ENCODE peak calls at places on chromosomes 1 and 21, in seven cellular contexts. L is GM12892, K is K562, Y is HepG2, E is GM12878, H is SK-N-SH, W is H1. G is an unnamed sample.

GRCh38 chr1:110034451-110035235 is at the start of gene STRIP1:
- DNase-seq in L (peak; percentile 72), K (peak; percentile 94), Y (peak; percentile 95), E (peak; percentile 93), H (peak; percentile 91), W (peak; percentile 80), G (peak; percentile 74)

GRCh38 chr1:183841950-183842816 is 37.3 kb downstream of the RGL1 start:
- DNase-seq in L (peak; percentile 27), K (no peak), Y (peak; percentile 88), E (peak; percentile 85), H (peak; percentile 43), W (no peak), G (no peak)

GRCh38 chr1:150881331-150882070 is 5.1 kb upstream of the ARNT start:
- DNase-seq in L (no peak), K (no peak), Y (no peak), E (no peak), H (no peak), W (no peak), G (no peak)

GRCh38 chr1:61638296-61638695 is 86.6 kb downstream of the TM2D1 start:
- DNase-seq in L (no peak), K (no peak), Y (no peak), E (no peak), H (no peak), W (no peak), G (no peak)

GRCh38 chr1:94327001-94327685 is 89.8 kb upstream of the ARHGAP29 start:
- DNase-seq in L (no peak), K (no peak), Y (no peak), E (no peak), H (no peak), W (peak; percentile 58), G (no peak)

GRCh38 chr1:165376041-165376810 is 19.7 kb upstream of the LMX1A start:
- DNase-seq in L (no peak), K (peak; percentile 31), Y (no peak), E (no peak), H (no peak), W (no peak), G (no peak)

GRCh38 chr21:40947713-40948112 is 100.8 kb upstream of the DSCAM start:
- DNase-seq in L (no peak), K (no peak), Y (no peak), E (no peak), H (no peak), W (no peak), G (no peak)

GRCh38 chr1:40182956-40183710 is 21.9 kb downstream of the RLF start:
- DNase-seq in L (no peak), K (peak; percentile 36), Y (peak; percentile 22), E (no peak), H (no peak), W (no peak), G (no peak)

GRCh38 chr1:203084588-203085527 is 954 bp downstream of the MYOG start:
- DNase-seq in L (peak; percentile 54), K (peak; percentile 78), Y (peak; percentile 6), E (no peak), H (no peak), W (peak; percentile 47), G (peak; percentile 78)

GRCh38 chr1:98498651-98499050 is 162.9 kb upstream of the SNX7 start:
- DNase-seq in L (no peak), K (no peak), Y (no peak), E (peak; percentile 17), H (no peak), W (no peak), G (no peak)

GRCh38 chr21:34306246-34306645 is 57.6 kb upstream of the KCNE2 start:
- DNase-seq in L (no peak), K (no peak), Y (no peak), E (no peak), H (no peak), W (no peak), G (no peak)

GRCh38 chr21:30340714-30341573 is 3.5 kb upstream of the KRTAP27-1 start:
- DNase-seq in L (no peak), K (peak; percentile 30), Y (peak; percentile 3), E (no peak), H (peak; percentile 22), W (no peak), G (peak; percentile 1)

DNA sequence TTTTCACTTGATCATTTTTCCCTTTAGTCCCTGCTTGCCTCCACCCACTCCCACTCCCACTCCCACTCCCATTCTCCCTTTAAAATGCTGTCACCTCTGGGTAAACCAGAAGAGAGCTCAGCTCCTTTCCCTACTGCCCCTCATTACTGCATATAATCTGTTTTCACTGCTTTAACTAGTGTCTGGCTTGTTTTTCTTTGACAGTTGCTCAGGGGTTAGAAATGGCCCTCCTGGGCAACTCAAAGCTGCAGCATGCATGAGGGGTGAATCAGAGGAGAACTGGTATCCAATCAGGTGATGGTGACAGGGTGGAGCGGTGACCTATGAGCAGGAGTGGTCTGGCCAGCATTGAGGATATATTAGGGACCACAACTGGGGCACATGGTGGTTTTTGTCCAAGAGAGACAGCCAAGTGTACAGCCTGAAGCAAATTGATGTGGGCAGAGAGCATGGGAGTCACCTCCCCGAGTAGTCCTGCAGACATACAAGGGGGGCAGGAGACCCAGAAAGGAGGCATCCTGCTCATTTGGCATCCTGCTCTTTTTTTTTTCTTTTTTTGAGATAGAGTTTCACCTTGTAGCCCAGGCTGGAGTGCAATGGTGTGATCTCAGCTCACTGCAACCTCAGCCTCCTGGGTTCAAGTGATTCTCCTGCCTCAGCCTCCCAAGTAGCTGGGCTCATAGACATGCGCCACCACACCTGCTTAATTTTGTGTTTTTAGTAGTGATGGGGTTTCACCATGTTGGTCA is 42.7 kb upstream of the SRSF10 start:
- DNase-seq in L (no peak), K (peak; percentile 19), Y (peak; percentile 85), E (no peak), H (peak; percentile 29), W (no peak), G (no peak)
- TF ChIP-seq TAF1 in L (no peak), K (no peak), Y (peak; percentile 48), E (no peak), H (no peak), W (no peak), G (no peak)

DNA sequence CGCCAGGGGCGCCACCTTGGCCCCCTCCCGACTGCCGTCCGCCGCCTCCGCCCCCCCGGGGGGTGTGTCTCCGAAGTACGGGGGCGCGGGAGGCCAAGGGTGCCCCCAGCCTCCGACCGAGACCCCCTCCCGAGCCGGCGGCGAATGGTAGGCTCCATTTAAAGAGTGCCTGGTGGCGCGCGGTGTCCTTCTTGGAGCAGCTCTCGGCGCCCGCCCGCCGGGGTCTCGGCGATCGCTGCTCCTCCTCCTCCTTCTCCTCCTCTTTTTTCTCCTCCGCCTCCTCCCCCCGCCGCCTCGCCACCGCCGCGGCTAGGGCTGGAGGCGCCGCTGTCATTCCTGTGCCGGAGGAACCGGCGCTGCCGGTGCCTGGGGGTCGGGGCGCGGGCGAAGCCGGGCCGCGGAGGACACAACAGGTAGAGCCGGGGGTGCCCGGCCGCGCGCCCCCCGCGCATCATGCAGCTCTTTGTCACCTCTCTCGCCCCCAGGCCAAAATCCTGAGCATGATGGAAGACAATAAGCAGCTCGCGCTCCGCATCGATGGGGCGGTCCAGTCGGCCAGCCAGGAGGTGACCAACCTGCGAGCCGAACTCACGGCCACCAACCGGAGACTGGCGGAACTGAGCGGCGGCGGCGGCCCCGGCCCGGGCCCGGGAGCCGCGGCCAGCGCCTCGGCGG is at the start of gene KAZN:
- DNase-seq in L (no peak), K (peak; percentile 21), Y (no peak), E (no peak), H (peak; percentile 72), W (no peak), G (peak; percentile 10)
- TF ChIP-seq TAF1 in L (peak; percentile 22), K (no peak), Y (no peak), E (no peak), H (no peak), W (peak; percentile 83), G (peak; percentile 42)

GRCh38 chr1:23278717-23279116 is 61.4 kb upstream of the HTR1D start:
- DNase-seq in L (no peak), K (no peak), Y (no peak), E (no peak), H (no peak), W (no peak), G (no peak)

GRCh38 chr1:23283660-23284602 is 60.2 kb downstream of the HNRNPR start:
- DNase-seq in L (no peak), K (no peak), Y (no peak), E (no peak), H (no peak), W (no peak), G (no peak)

GRCh38 chr1:23286401-23286800 is 57.7 kb downstream of the HNRNPR start:
- DNase-seq in L (no peak), K (no peak), Y (no peak), E (no peak), H (no peak), W (no peak), G (no peak)

GRCh38 chr1:23282967-23283366 is 61.1 kb downstream of the HNRNPR start:
- DNase-seq in L (no peak), K (no peak), Y (no peak), E (no peak), H (no peak), W (no peak), G (no peak)
- TF ChIP-seq TAF1 in L (no peak), K (no peak), Y (no peak), E (no peak), H (no peak), W (no peak), G (no peak)

GRCh38 chr1:205936846-205937707 is 6.2 kb downstream of the SLC26A9 start:
- DNase-seq in L (no peak), K (no peak), Y (peak; percentile 63), E (no peak), H (no peak), W (no peak), G (no peak)
- TF ChIP-seq TAF1 in L (no peak), K (no peak), Y (no peak), E (no peak), H (no peak), W (no peak), G (no peak)

DNA sequence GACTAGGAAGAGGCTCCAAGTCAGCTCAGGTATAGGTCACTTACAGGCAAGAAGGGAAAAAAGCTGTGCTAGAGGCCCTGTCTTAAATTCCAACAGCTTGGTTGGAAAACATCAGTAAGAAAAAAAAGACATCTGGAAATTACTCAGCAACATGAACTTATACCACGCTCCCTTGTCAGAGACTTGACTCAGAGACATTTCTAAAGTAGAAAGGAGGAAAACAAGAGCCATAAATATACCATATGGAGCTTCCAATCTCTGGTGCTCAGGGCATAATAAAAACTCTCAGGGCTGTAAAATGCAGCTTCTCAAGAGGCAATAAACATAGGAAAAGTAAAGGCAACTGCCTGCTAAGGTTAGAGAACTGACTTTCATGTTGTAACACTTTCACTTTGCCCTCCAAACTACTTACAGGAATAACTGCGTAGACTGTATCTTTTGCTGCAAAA is 14.7 kb downstream of the ATPAF1 start:
- DNase-seq in L (no peak), K (no peak), Y (no peak), E (no peak), H (no peak), W (no peak), G (no peak)
- TF ChIP-seq TAF1 in L (no peak), K (no peak), Y (no peak), E (no peak), H (no peak), W (no peak), G (no peak)

GRCh38 chr1:38778051-38778450 is 81.5 kb downstream of the RRAGC start:
- DNase-seq in L (no peak), K (no peak), Y (no peak), E (no peak), H (no peak), W (no peak), G (no peak)
- TF ChIP-seq TAF1 in L (no peak), K (no peak), Y (no peak), E (no peak), H (no peak), W (no peak), G (no peak)

G was measured in GM12891.